ENCODE peak calls at places on chromosomes 13 and 19, in eight cellular contexts. I is thyroid gland; M is uterus; F is CD8-positive, alpha-beta T cell; W is colonic mucosa; L is tibial artery; A is heart right ventricle; P is fibroblast of lung. H is an unnamed sample.
A peak's percentile ranks its signal among the peaks of the same experiment; 100 is the strongest.

GRCh38 chr13:94674609-94675348 is 37.6 kb downstream of the SOX21 start:
- DNase-seq in I (peak; percentile 23), M (no peak), F (peak; percentile 26), W (peak; percentile 50), L (no peak), A (peak; percentile 27), P (peak; percentile 50), H (no peak)

GRCh38 chr19:19535311-19536191 is 2.5 kb upstream of the CILP2 start:
- DNase-seq in I (no peak), M (no peak), F (no peak), W (no peak), L (no peak), A (no peak), P (no peak), H (no peak)

GRCh38 chr13:52449323-52450011 is 967 bp downstream of the VPS36 start:
- DNase-seq in I (no peak), M (no peak), F (no peak), W (no peak), L (no peak), A (no peak), P (no peak), H (no peak)

GRCh38 chr19:41515054-41515652 is 60.8 kb upstream of the CEACAM21 start:
- DNase-seq in I (no peak), M (no peak), F (no peak), W (no peak), L (no peak), A (no peak), P (no peak), H (no peak)

GRCh38 chr19:7637374-7638256 is 705 bp downstream of the STXBP2 start:
- DNase-seq in I (peak; percentile 39), M (no peak), F (no peak), W (peak; percentile 59), L (no peak), A (no peak), P (no peak), H (no peak)

GRCh38 chr19:32324631-32325215 is 20.7 kb upstream of the ZNF507 start:
- DNase-seq in I (no peak), M (no peak), F (no peak), W (no peak), L (no peak), A (no peak), P (peak; percentile 37), H (no peak)

GRCh38 chr19:664913-665443 is 2.0 kb upstream of the RNF126 start:
- DNase-seq in I (peak; percentile 77), M (peak; percentile 83), F (peak; percentile 61), W (peak; percentile 90), L (peak; percentile 86), A (peak; percentile 80), P (peak; percentile 71), H (peak; percentile 41)

GRCh38 chr19:947707-948533 is 22.1 kb downstream of the ARID3A start:
- DNase-seq in I (peak; percentile 31), M (peak; percentile 24), F (no peak), W (peak; percentile 53), L (peak; percentile 85), A (peak; percentile 53), P (no peak), H (no peak)

GRCh38 chr19:17243854-17244617 is 1.7 kb downstream of the NR2F6 start:
- DNase-seq in I (peak; percentile 77), M (peak; percentile 67), F (no peak), W (peak; percentile 76), L (peak; percentile 83), A (peak; percentile 72), P (peak; percentile 38), H (no peak)

GRCh38 chr19:3970808-3971598 is at the start of gene DAPK3:
- DNase-seq in I (peak; percentile 98), M (peak; percentile 98), F (peak; percentile 87), W (peak; percentile 98), L (peak; percentile 99), A (peak; percentile 98), P (peak; percentile 97), H (peak; percentile 89)
- TF ChIP-seq CTCF in I (no peak), M (no peak), F (no peak), W (no peak), L (no peak), A (no peak), P (no peak), H (no peak)

DNA sequence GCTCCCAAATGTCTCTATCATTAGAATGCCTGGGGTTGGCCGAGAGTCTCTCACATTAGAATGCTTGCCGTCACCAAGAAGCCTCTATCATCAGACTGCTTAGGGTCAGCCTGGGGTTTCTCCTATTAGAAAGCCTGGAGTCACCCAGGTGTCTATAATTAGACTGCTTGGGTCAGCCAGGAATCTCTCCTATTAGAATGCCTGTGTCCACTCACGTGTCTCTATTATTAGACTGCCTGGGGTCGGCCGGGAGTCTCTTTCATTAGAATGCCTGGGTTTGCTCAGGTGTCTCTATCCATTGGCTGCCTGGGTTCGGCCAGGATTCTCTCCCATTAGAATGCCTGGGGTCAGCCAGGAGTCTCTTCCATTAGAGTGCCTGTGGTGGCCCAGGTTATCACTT is 1453.1 kb downstream of the UQCRFS1 start:
- DNase-seq in I (no peak), M (no peak), F (no peak), W (no peak), L (no peak), A (peak; percentile 14), P (no peak), H (no peak)
- H3K9me3 ChIP-seq in I (no peaks in the 10 kb centered on the region), M (peaks cover 17% of the 10 kb centered on the region), F (peaks cover 5% of the 10 kb centered on the region), W (no peaks in the 10 kb centered on the region), L (peaks cover 67% of the 10 kb centered on the region), A (no peaks in the 10 kb centered on the region), P (no peaks in the 10 kb centered on the region), H (peaks cover 71% of the 10 kb centered on the region)

GRCh38 chr13:114059428-114059827 is 73.0 kb downstream of the RASA3 start:
- DNase-seq in I (no peak), M (no peak), F (no peak), W (no peak), L (no peak), A (no peak), P (no peak), H (no peak)

GRCh38 chr13:114059946-114060860 is 72.2 kb downstream of the RASA3 start:
- DNase-seq in I (peak; percentile 50), M (no peak), F (no peak), W (no peak), L (no peak), A (peak; percentile 47), P (no peak), H (no peak)

GRCh38 chr13:114056205-114057013 is 76.0 kb downstream of the RASA3 start:
- DNase-seq in I (no peak), M (no peak), F (no peak), W (no peak), L (no peak), A (no peak), P (no peak), H (no peak)

GRCh38 chr13:114057131-114058050 is 75.0 kb downstream of the RASA3 start:
- DNase-seq in I (no peak), M (no peak), F (no peak), W (no peak), L (no peak), A (no peak), P (no peak), H (no peak)

DNA sequence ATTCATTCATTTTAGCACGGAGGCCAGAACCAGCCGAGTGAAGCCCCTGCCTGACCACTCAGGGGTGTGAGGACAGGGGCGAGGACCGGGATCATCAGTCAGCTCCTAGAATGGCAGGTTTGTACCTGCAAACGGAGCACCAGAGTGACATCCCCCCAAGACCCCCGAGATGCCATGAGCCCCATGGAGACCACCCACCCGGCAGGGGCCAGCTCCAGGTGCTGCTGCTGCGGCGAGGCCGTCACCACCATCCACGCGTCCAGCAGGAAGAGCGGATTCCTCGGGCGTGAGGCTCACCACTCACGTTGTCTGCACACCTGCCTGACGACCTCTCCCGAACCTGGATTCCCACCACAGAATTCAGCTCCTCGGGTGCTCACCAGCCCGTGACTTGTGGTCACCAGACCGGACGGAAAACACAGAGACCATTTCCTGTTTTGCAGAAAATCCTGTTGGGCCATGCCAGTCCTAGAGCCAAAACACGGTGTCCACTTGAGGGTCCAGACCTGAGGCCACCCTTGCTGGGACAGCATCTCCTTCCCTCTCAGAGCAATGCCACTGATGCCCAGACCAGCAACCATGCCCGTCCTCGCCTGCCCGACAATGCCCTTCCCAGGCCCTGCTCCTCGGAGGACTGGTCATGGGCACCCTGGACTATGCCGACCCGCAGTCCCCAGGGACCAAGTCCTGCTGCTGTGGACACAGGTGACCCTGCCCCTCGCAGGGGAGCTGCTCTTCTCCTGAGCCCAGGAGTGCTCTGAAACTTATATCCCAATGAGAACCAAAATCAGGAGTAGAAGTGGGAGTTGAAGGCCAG is 74.2 kb downstream of the RASA3 start:
- DNase-seq in I (peak; percentile 49), M (no peak), F (no peak), W (no peak), L (no peak), A (no peak), P (no peak), H (no peak)
- TF ChIP-seq CTCF in I (no peak), M (no peak), F (no peak), W (no peak), L (no peak), A (no peak), P (no peak), H (no peak)

GRCh38 chr19:50204081-50204428 is 633 bp downstream of the MYH14 start:
- DNase-seq in I (no peak), M (no peak), F (no peak), W (no peak), L (no peak), A (no peak), P (no peak), H (no peak)

GRCh38 chr19:50204811-50205675 is 1.6 kb downstream of the MYH14 start:
- DNase-seq in I (peak; percentile 96), M (no peak), F (no peak), W (peak; percentile 95), L (no peak), A (peak; percentile 46), P (no peak), H (no peak)

GRCh38 chr19:50205681-50206138 is 2.3 kb downstream of the MYH14 start:
- DNase-seq in I (peak; percentile 77), M (no peak), F (no peak), W (peak; percentile 94), L (no peak), A (no peak), P (no peak), H (no peak)

GRCh38 chr19:50207730-50208129 is 4.3 kb downstream of the MYH14 start:
- DNase-seq in I (no peak), M (no peak), F (no peak), W (no peak), L (no peak), A (no peak), P (no peak), H (no peak)

DNA sequence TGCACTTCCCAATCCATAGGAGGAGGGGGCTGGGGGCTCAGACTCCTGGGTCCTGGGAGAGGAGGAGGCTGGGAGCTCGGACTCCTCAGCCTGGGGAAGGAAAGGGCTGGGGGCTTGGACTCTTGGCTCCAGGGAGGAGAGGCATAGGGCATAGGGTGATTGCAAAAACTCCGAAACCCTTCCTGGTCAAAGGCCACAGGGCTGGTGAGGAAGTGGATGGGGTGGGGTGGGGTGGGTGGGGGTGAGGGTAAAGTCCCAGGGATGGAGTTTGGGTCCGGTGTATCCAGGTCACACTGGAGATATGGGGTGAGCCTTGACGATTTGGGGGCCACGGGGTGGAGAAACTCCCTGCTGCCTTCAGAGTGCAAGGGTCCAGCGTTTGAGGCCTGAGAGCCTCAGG is 2.8 kb downstream of the MYH14 start:
- DNase-seq in I (no peak), M (no peak), F (no peak), W (peak; percentile 71), L (no peak), A (no peak), P (no peak), H (no peak)
- H3K9me3 ChIP-seq in I (no peaks in the 10 kb centered on the region), M (no peaks in the 10 kb centered on the region), F (no peaks in the 10 kb centered on the region), W (no peaks in the 10 kb centered on the region), L (peaks cover 3% of the 10 kb centered on the region), A (no peaks in the 10 kb centered on the region), P (no peaks in the 10 kb centered on the region), H (no peaks in the 10 kb centered on the region)

H was measured in thoracic aorta.